ENCODE peak calls at places on chromosomes 5 and 9, in six cellular contexts. J is K562, C is GM12891, P is HepG2, L is H1, W is GM12878. V is an unnamed sample.
A peak's percentile ranks its signal among the peaks of the same experiment; 100 is the strongest.

GRCh38 chr5:83549681-83550080 is 78.1 kb downstream of the VCAN start:
- DNase-seq in P (no peak), W (no peak), C (no peak), L (no peak), J (no peak), V (no peak)

GRCh38 chr9:13354733-13355132 is 75.2 kb upstream of the MPDZ start:
- DNase-seq in W (no peak), J (no peak), L (no peak), C (no peak), P (no peak), V (no peak)

GRCh38 chr9:32406046-32406445 is 21.6 kb downstream of the ACO1 start:
- DNase-seq in J (no peak), C (no peak), W (no peak), P (no peak), L (no peak), V (no peak)

GRCh38 chr5:116296335-116297072 is 211.7 kb downstream of the COMMD10 start:
- DNase-seq in J (no peak), W (no peak), C (no peak), P (peak; percentile 20), L (no peak), V (no peak)

GRCh38 chr5:97098864-97099454 is 43.5 kb downstream of the LIX1 start:
- DNase-seq in P (no peak), J (no peak), L (no peak), W (no peak), C (no peak), V (no peak)

GRCh38 chr5:168422431-168422830 is 63.8 kb upstream of the RARS1 start:
- DNase-seq in L (no peak), C (no peak), W (no peak), P (peak; percentile 30), J (no peak), V (no peak)

GRCh38 chr5:135162661-135163265 is 128.7 kb upstream of the PITX1 start:
- DNase-seq in L (no peak), P (peak; percentile 38), J (no peak), W (no peak), C (no peak), V (no peak)

GRCh38 chr9:119160559-119160958 is 208.7 kb downstream of the BRINP1 start:
- DNase-seq in J (no peak), C (no peak), W (no peak), P (no peak), L (no peak), V (no peak)

GRCh38 chr9:79134654-79135053 is 437.1 kb upstream of the TLE4 start:
- DNase-seq in P (no peak), W (no peak), J (no peak), L (peak; percentile 64), C (no peak), V (no peak)

GRCh38 chr5:39794511-39794910 is 369.7 kb upstream of the DAB2 start:
- DNase-seq in C (no peak), P (no peak), W (no peak), L (no peak), J (no peak), V (no peak)

GRCh38 chr5:76999451-76999850 is 30.8 kb upstream of the AGGF1 start:
- DNase-seq in J (no peak), L (no peak), W (no peak), C (no peak), P (no peak), V (no peak)

GRCh38 chr5:131628990-131629389 is 6.0 kb downstream of the RAPGEF6 start:
- DNase-seq in C (no peak), J (no peak), L (no peak), W (no peak), P (no peak), V (no peak)

GRCh38 chr9:111429175-111429574 is 55.0 kb downstream of the ECPAS start:
- DNase-seq in C (no peak), W (no peak), P (peak; percentile 85), L (no peak), J (no peak), V (no peak)

GRCh38 chr5:168950241-168950951 is 350.5 kb downstream of the SLIT3 start:
- DNase-seq in L (no peak), W (no peak), J (no peak), P (no peak), C (peak; percentile 15), V (no peak)

GRCh38 chr9:14893280-14893679 is 16.9 kb downstream of the FREM1 start:
- DNase-seq in C (no peak), L (no peak), J (no peak), W (no peak), P (no peak), V (no peak)

GRCh38 chr5:114408847-114409246 is 47.0 kb downstream of the KCNN2 start:
- DNase-seq in P (no peak), W (no peak), L (no peak), J (no peak), C (no peak), V (no peak)

GRCh38 chr5:159945359-159945758 is 29.1 kb downstream of the ADRA1B start:
- DNase-seq in W (no peak), J (no peak), P (no peak), L (no peak), C (no peak), V (no peak)

GRCh38 chr5:78984611-78985406 is at the start of gene ARSB:
- DNase-seq in L (peak; percentile 89), J (peak; percentile 87), P (peak; percentile 79), C (peak; percentile 75), W (no peak), V (peak; percentile 73)

GRCh38 chr9:136711751-136712689 is at the start of gene DIPK1B:
- DNase-seq in J (peak; percentile 96), C (no peak), L (peak; percentile 86), P (no peak), W (no peak), V (no peak)

GRCh38 chr9:73615557-73615956 is 463.9 kb downstream of the ANXA1 start:
- DNase-seq in P (no peak), C (no peak), W (no peak), J (no peak), L (no peak), V (no peak)

GRCh38 chr9:126561582-126561981 is 52.1 kb upstream of the LMX1B start:
- DNase-seq in J (no peak), P (peak; percentile 19), L (no peak), W (no peak), C (no peak), V (no peak)

GRCh38 chr9:113808391-113809191 is 67.5 kb upstream of the ZNF618 start:
- DNase-seq in J (no peak), P (no peak), C (no peak), L (peak; percentile 42), W (no peak), V (no peak)

GRCh38 chr5:137492321-137492720 is 6.8 kb downstream of the SPOCK1 start:
- DNase-seq in J (no peak), L (no peak), C (no peak), W (no peak), P (no peak), V (no peak)

GRCh38 chr9:3963266-3964019 is 336.4 kb downstream of the GLIS3 start:
- DNase-seq in C (no peak), W (no peak), L (no peak), J (no peak), P (no peak), V (no peak)

GRCh38 chr5:139383275-139383992 is at the start of gene SLC23A1:
- DNase-seq in J (no peak), P (peak; percentile 72), C (no peak), L (no peak), W (no peak), V (no peak)

DNA sequence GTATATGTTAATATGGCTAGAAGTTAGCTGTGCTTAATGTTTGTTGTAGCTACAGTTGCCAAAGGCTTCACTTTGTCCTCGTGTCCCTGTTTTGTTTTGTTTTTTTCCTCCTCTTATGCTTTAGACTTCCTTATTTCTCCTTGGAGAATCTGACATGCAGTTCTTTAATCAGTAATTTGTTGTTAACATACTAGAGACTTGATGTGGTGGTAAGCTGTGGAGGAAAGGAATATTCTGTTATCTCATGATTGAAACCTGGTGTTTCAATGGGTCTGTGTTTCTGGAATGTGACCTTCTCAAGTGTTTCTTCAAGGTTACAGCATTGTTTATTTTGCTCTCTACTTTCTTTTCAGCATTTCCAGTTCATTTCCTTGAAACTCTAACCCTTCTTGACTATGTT is 515.7 kb upstream of the ST8SIA4 start:
- DNase-seq in W (no peak), P (no peak), J (no peak), C (no peak), L (no peak), V (no peak)
- TF ChIP-seq TAF1 in W (no peak), P (no peak), J (no peak), C (no peak), L (no peak), V (no peak)

DNA sequence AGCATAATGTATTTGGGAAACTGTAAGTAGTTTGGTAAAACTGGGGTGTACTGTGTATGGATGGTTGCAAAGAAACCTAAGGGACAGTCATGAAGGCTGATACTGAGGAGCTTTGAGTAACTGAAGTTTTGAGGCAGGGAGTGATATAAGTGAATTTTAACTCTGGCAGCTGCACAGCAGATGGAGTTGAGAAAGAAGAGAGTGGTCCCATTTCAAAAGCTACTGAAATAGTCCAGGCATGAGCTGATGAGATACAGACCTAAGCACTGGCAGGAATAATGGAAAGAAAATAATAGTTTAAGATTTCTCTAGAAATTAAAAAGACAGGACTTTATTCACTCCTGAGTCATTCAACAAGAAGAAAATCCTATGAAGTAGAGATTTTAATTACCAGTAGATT is 232.0 kb downstream of the CHSY3 start:
- DNase-seq in L (no peak), P (no peak), C (no peak), W (no peak), J (no peak), V (no peak)
- TF ChIP-seq POLR2AphosphoS5 in L (no peak), P (no peak), C (no peak), W (no peak), J (no peak), V (no peak)

DNA sequence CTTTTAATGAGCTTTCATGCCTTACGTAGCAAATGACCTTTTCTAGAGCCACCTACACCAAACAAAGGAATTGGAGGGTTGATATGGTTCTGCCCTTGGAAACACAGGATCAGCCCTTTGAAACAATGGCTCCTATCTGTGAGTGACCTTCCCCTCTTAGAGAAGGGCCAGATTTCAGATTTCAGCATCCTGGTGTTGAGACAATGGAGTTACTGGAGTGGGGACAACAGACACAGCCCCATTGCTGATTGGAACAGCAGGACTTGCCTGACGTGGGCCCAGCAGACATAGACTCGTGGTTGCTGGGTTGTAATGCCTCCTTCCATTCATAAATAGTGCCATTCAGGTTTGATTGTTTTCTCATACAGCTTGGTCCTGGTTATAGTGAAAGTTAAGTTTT is 96.0 kb downstream of the GALNT10 start:
- DNase-seq in C (no peak), J (no peak), W (no peak), L (no peak), P (peak; percentile 44), V (no peak)
- TF ChIP-seq POLR2A in C (no peak), J (no peak), W (no peak), L (no peak), P (no peak), V (no peak)

DNA sequence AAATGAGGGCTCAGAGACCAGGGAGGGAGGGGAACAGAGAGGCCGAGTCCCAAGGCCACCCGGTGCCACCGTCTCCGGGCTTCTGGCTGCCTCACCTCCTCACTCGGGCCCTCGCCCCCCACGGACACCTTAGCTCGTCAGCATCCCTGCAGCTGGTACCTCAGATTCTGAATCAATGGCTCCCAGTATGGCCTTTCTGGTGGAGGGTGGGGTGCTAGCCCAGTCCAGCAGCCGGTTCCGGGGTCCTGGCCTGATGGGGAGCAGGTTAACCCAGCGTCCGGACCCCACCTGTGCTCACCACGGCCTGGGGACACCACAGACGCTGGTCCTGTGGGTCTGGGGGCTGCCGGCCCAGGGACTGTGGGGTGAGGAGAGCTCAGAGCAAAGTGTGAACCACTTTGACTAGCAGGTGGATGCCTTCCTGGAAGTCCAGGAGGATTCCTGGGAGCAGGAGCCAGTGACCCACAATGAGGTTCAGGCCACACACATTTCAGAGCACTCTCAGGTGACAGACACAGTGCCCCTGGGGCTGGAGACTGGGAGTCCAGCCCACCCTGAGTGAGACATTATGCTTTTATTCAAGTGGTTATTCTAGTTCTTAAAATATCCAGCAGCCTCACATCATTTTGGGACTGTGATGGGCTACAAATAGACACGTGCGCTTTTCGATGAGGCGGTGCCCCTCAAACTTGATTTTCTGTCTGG is 53.3 kb downstream of the AHRR start:
- DNase-seq in C (no peak), J (no peak), W (no peak), P (no peak), L (peak; percentile 43), V (no peak)
- TF ChIP-seq TAF1 in C (no peak), J (no peak), W (no peak), P (no peak), L (no peak), V (no peak)